ENCODE peak calls at places on chromosome 22, in nine cellular contexts. One of them, this sample, is unnamed.

GRCh38 chr22:34004058-34004457 is 83.8 kb upstream of the LARGE1 start:
- DNase-seq in body of pancreas: no peak
- DNase-seq in BJ: no peak
- DNase-seq in kidney epithelial cell: no peak
- DNase-seq in activated T-helper 1 cell treated with Interleukin-2 at 50 U/mL for 16 hours: no peak
- DNase-seq in ACHN: no peak
- DNase-seq in smooth muscle cell of the brain vasculature: no peak
- DNase-seq in stimulated activated CD4-positive, alpha-beta T cell treated with anti-CD3 and anti-CD28 coated beads, Interleukin-2, amount 100 ng/mL, for 48 hours: no peak
- DNase-seq in AML-193: no peak
- DNase-seq in this sample: no peak

GRCh38 chr22:45212992-45213751 is 27.5 kb downstream of the KIAA0930 start:
- DNase-seq in body of pancreas: no peak
- DNase-seq in BJ: no peak
- DNase-seq in kidney epithelial cell: no peak
- DNase-seq in activated T-helper 1 cell treated with Interleukin-2 at 50 U/mL for 16 hours: no peak
- DNase-seq in ACHN: peak
- DNase-seq in smooth muscle cell of the brain vasculature: no peak
- DNase-seq in stimulated activated CD4-positive, alpha-beta T cell treated with anti-CD3 and anti-CD28 coated beads, Interleukin-2, amount 100 ng/mL, for 48 hours: no peak
- DNase-seq in AML-193: peak
- DNase-seq in this sample: no peak

GRCh38 chr22:37425369-37425768 is 1.9 kb downstream of the ELFN2 start:
- DNase-seq in body of pancreas: no peak
- DNase-seq in BJ: no peak
- DNase-seq in kidney epithelial cell: no peak
- DNase-seq in activated T-helper 1 cell treated with Interleukin-2 at 50 U/mL for 16 hours: no peak
- DNase-seq in ACHN: no peak
- DNase-seq in smooth muscle cell of the brain vasculature: no peak
- DNase-seq in stimulated activated CD4-positive, alpha-beta T cell treated with anti-CD3 and anti-CD28 coated beads, Interleukin-2, amount 100 ng/mL, for 48 hours: no peak
- DNase-seq in AML-193: no peak
- DNase-seq in this sample: no peak

GRCh38 chr22:31680764-31681624 is 19.0 kb upstream of the PISD start:
- DNase-seq in body of pancreas: no peak
- DNase-seq in BJ: peak
- DNase-seq in kidney epithelial cell: no peak
- DNase-seq in activated T-helper 1 cell treated with Interleukin-2 at 50 U/mL for 16 hours: no peak
- DNase-seq in ACHN: peak
- DNase-seq in smooth muscle cell of the brain vasculature: no peak
- DNase-seq in stimulated activated CD4-positive, alpha-beta T cell treated with anti-CD3 and anti-CD28 coated beads, Interleukin-2, amount 100 ng/mL, for 48 hours: no peak
- DNase-seq in AML-193: no peak
- DNase-seq in this sample: no peak

GRCh38 chr22:19038728-19039447 is 83.3 kb downstream of the DGCR2 start:
- DNase-seq in body of pancreas: no peak
- DNase-seq in BJ: no peak
- DNase-seq in kidney epithelial cell: no peak
- DNase-seq in activated T-helper 1 cell treated with Interleukin-2 at 50 U/mL for 16 hours: no peak
- DNase-seq in ACHN: no peak
- DNase-seq in smooth muscle cell of the brain vasculature: no peak
- DNase-seq in stimulated activated CD4-positive, alpha-beta T cell treated with anti-CD3 and anti-CD28 coated beads, Interleukin-2, amount 100 ng/mL, for 48 hours: no peak
- DNase-seq in AML-193: no peak
- DNase-seq in this sample: no peak

GRCh38 chr22:38230108-38230825 is 28.5 kb downstream of the MAFF start:
- DNase-seq in body of pancreas: peak
- DNase-seq in BJ: no peak
- DNase-seq in kidney epithelial cell: no peak
- DNase-seq in activated T-helper 1 cell treated with Interleukin-2 at 50 U/mL for 16 hours: peak
- DNase-seq in ACHN: peak
- DNase-seq in smooth muscle cell of the brain vasculature: no peak
- DNase-seq in stimulated activated CD4-positive, alpha-beta T cell treated with anti-CD3 and anti-CD28 coated beads, Interleukin-2, amount 100 ng/mL, for 48 hours: peak
- DNase-seq in AML-193: no peak
- DNase-seq in this sample: peak

GRCh38 chr22:41739576-41739975 is 40.3 kb downstream of the MEI1 start:
- DNase-seq in body of pancreas: no peak
- DNase-seq in BJ: no peak
- DNase-seq in kidney epithelial cell: no peak
- DNase-seq in activated T-helper 1 cell treated with Interleukin-2 at 50 U/mL for 16 hours: no peak
- DNase-seq in ACHN: no peak
- DNase-seq in smooth muscle cell of the brain vasculature: no peak
- DNase-seq in stimulated activated CD4-positive, alpha-beta T cell treated with anti-CD3 and anti-CD28 coated beads, Interleukin-2, amount 100 ng/mL, for 48 hours: no peak
- DNase-seq in AML-193: no peak
- DNase-seq in this sample: no peak

GRCh38 chr22:19106886-19107729 is 15.1 kb downstream of the DGCR2 start:
- DNase-seq in body of pancreas: no peak
- DNase-seq in BJ: no peak
- DNase-seq in kidney epithelial cell: no peak
- DNase-seq in activated T-helper 1 cell treated with Interleukin-2 at 50 U/mL for 16 hours: no peak
- DNase-seq in ACHN: no peak
- DNase-seq in smooth muscle cell of the brain vasculature: no peak
- DNase-seq in stimulated activated CD4-positive, alpha-beta T cell treated with anti-CD3 and anti-CD28 coated beads, Interleukin-2, amount 100 ng/mL, for 48 hours: no peak
- DNase-seq in AML-193: no peak
- DNase-seq in this sample: no peak

GRCh38 chr22:28175730-28176492 is 256.9 kb upstream of the PITPNB start:
- DNase-seq in body of pancreas: no peak
- DNase-seq in BJ: no peak
- DNase-seq in kidney epithelial cell: no peak
- DNase-seq in activated T-helper 1 cell treated with Interleukin-2 at 50 U/mL for 16 hours: no peak
- DNase-seq in ACHN: no peak
- DNase-seq in smooth muscle cell of the brain vasculature: no peak
- DNase-seq in stimulated activated CD4-positive, alpha-beta T cell treated with anti-CD3 and anti-CD28 coated beads, Interleukin-2, amount 100 ng/mL, for 48 hours: no peak
- DNase-seq in AML-193: no peak
- DNase-seq in this sample: no peak

This sample was measured in KG1.